ENCODE peak calls at places on chromosomes 2 and 18, in four cellular contexts. One of them, this sample, is unnamed.

GRCh38 chr2:202032841-202033316 is 776 bp upstream of the FZD7 start:
- DNase-seq in mucosa of gallbladder: peak
- DNase-seq in RPMI8226: peak
- DNase-seq in fibroblast of lung: peak
- DNase-seq in this sample: no peak

GRCh38 chr18:5294618-5295230 is 802 bp downstream of the ZBTB14 start:
- DNase-seq in fibroblast of lung: peak
- DNase-seq in RPMI8226: peak
- DNase-seq in mucosa of gallbladder: peak
- DNase-seq in this sample: peak

GRCh38 chr2:143745060-143745459 is 615.8 kb downstream of the ARHGAP15 start:
- DNase-seq in RPMI8226: no peak
- DNase-seq in mucosa of gallbladder: no peak
- DNase-seq in fibroblast of lung: no peak
- DNase-seq in this sample: no peak

GRCh38 chr18:31100598-31101147 is 1.5 kb downstream of the DSC2 start:
- DNase-seq in RPMI8226: no peak
- DNase-seq in mucosa of gallbladder: peak
- DNase-seq in fibroblast of lung: no peak
- DNase-seq in this sample: no peak

GRCh38 chr18:477565-477964 is 22.9 kb downstream of the COLEC12 start:
- DNase-seq in mucosa of gallbladder: no peak
- DNase-seq in fibroblast of lung: no peak
- DNase-seq in RPMI8226: peak
- DNase-seq in this sample: no peak

GRCh38 chr18:44954256-44954655 is 273.6 kb downstream of the SETBP1 start:
- DNase-seq in mucosa of gallbladder: no peak
- DNase-seq in fibroblast of lung: no peak
- DNase-seq in RPMI8226: no peak
- DNase-seq in this sample: no peak

GRCh38 chr18:60984496-60984895 is 348.7 kb upstream of the CDH20 start:
- DNase-seq in RPMI8226: no peak
- DNase-seq in mucosa of gallbladder: no peak
- DNase-seq in fibroblast of lung: peak
- DNase-seq in this sample: peak

GRCh38 chr2:217892560-217892959 is 110.2 kb downstream of the TNS1 start:
- DNase-seq in fibroblast of lung: no peak
- DNase-seq in RPMI8226: no peak
- DNase-seq in mucosa of gallbladder: no peak
- DNase-seq in this sample: no peak

GRCh38 chr2:238241970-238242369 is 2.1 kb upstream of the HES6 start:
- DNase-seq in mucosa of gallbladder: no peak
- DNase-seq in RPMI8226: no peak
- DNase-seq in fibroblast of lung: no peak
- DNase-seq in this sample: no peak

GRCh38 chr2:96831679-96832078 is 12.1 kb downstream of the ANKRD23 start:
- DNase-seq in fibroblast of lung: no peak
- DNase-seq in mucosa of gallbladder: no peak
- DNase-seq in RPMI8226: no peak
- DNase-seq in this sample: no peak

GRCh38 chr18:40283560-40283959 is 1671.5 kb upstream of the PIK3C3 start:
- DNase-seq in fibroblast of lung: peak
- DNase-seq in mucosa of gallbladder: no peak
- DNase-seq in RPMI8226: no peak
- DNase-seq in this sample: no peak

GRCh38 chr2:238242731-238243495 is 3.1 kb upstream of the HES6 start:
- DNase-seq in RPMI8226: no peak
- DNase-seq in mucosa of gallbladder: no peak
- DNase-seq in fibroblast of lung: no peak
- DNase-seq in this sample: no peak

GRCh38 chr2:49045083-49045482 is 109.2 kb downstream of the FSHR start:
- DNase-seq in fibroblast of lung: no peak
- DNase-seq in mucosa of gallbladder: no peak
- DNase-seq in RPMI8226: no peak
- DNase-seq in this sample: no peak

GRCh38 chr2:142100139-142100873 is 30.5 kb downstream of the LRP1B start:
- DNase-seq in RPMI8226: no peak
- DNase-seq in mucosa of gallbladder: no peak
- DNase-seq in fibroblast of lung: no peak
- DNase-seq in this sample: no peak

GRCh38 chr18:40485318-40485717 is 1469.7 kb upstream of the PIK3C3 start:
- DNase-seq in mucosa of gallbladder: no peak
- DNase-seq in fibroblast of lung: peak
- DNase-seq in RPMI8226: no peak
- DNase-seq in this sample: peak

GRCh38 chr18:56001576-56001975 is 413.6 kb upstream of the TCF4 start:
- DNase-seq in mucosa of gallbladder: no peak
- DNase-seq in RPMI8226: peak
- DNase-seq in fibroblast of lung: no peak
- DNase-seq in this sample: peak

GRCh38 chr18:63676526-63676925 is 14.8 kb upstream of the SERPINB3 start:
- DNase-seq in mucosa of gallbladder: no peak
- DNase-seq in RPMI8226: peak
- DNase-seq in fibroblast of lung: no peak
- DNase-seq in this sample: no peak

GRCh38 chr18:52339891-52340371 is at the start of gene DCC:
- DNase-seq in fibroblast of lung: peak
- DNase-seq in RPMI8226: peak
- DNase-seq in mucosa of gallbladder: peak
- DNase-seq in this sample: peak

GRCh38 chr18:64972545-64972944 is 778.3 kb upstream of the CDH7 start:
- DNase-seq in RPMI8226: no peak
- DNase-seq in mucosa of gallbladder: no peak
- DNase-seq in fibroblast of lung: no peak
- DNase-seq in this sample: no peak

GRCh38 chr2:131521961-131522781 is 5.5 kb upstream of the CCDC74A start:
- DNase-seq in fibroblast of lung: no peak
- DNase-seq in RPMI8226: no peak
- DNase-seq in mucosa of gallbladder: no peak
- DNase-seq in this sample: no peak

GRCh38 chr2:32366595-32366994 is 9.8 kb downstream of the BIRC6 start:
- DNase-seq in fibroblast of lung: no peak
- DNase-seq in mucosa of gallbladder: no peak
- DNase-seq in RPMI8226: no peak
- DNase-seq in this sample: no peak

GRCh38 chr2:233116946-233117345 is 56.8 kb downstream of the INPP5D start:
- DNase-seq in fibroblast of lung: no peak
- DNase-seq in mucosa of gallbladder: no peak
- DNase-seq in RPMI8226: no peak
- DNase-seq in this sample: no peak

GRCh38 chr2:127410871-127411396 is 7.3 kb upstream of the PROC start:
- DNase-seq in fibroblast of lung: peak
- DNase-seq in RPMI8226: peak
- DNase-seq in mucosa of gallbladder: no peak
- DNase-seq in this sample: peak

GRCh38 chr2:81283081-81283480 is 978.5 kb upstream of the LRRTM1 start:
- DNase-seq in mucosa of gallbladder: no peak
- DNase-seq in fibroblast of lung: peak
- DNase-seq in RPMI8226: no peak
- DNase-seq in this sample: no peak

This sample was measured in astrocyte.